ENCODE peak calls at places on chromosome 3, in seven cellular contexts. Y is esophagus squamous epithelium, L is right lobe of liver, M is IMR-90, Q is tibial nerve, V is adrenal gland, K is transverse colon. Z is an unnamed sample.

GRCh38 chr3:62211675-62212429 is 161.5 kb downstream of the FEZF2 start:
- DNase-seq in V (no peak), Q (no peak), M (no peak), K (no peak), Y (no peak), L (no peak), Z (no peak)

GRCh38 chr3:123741058-123741511 is 143.0 kb downstream of the MYLK start:
- DNase-seq in V (no peak), K (no peak), M (peak), L (no peak), Q (no peak), Y (no peak), Z (no peak)

GRCh38 chr3:102129774-102130608 is 280.7 kb downstream of the NFKBIZ start:
- DNase-seq in V (no peak), Q (peak), K (no peak), Y (no peak), M (peak), L (no peak), Z (no peak)

GRCh38 chr3:18190646-18191045 is 234.5 kb downstream of the SATB1 start:
- DNase-seq in K (no peak), Y (no peak), Q (no peak), L (no peak), M (no peak), V (no peak), Z (no peak)

GRCh38 chr3:78857494-78858111 is 910.2 kb downstream of the ROBO1 start:
- DNase-seq in K (no peak), Q (no peak), Y (no peak), V (peak), L (no peak), M (no peak), Z (no peak)

GRCh38 chr3:140834266-140835037 is 107.2 kb upstream of the SLC25A36 start:
- DNase-seq in Q (no peak), K (no peak), V (no peak), M (no peak), Y (no peak), L (no peak), Z (no peak)

GRCh38 chr3:40780801-40781406 is 256.1 kb downstream of the ZNF621 start:
- DNase-seq in M (no peak), V (peak), Q (peak), K (no peak), L (no peak), Y (no peak), Z (no peak)

GRCh38 chr3:108554913-108555571 is 34.2 kb downstream of the CIP2A start:
- DNase-seq in M (no peak), L (no peak), Y (no peak), Q (no peak), K (no peak), V (no peak), Z (no peak)

GRCh38 chr3:179558742-179559364 is 3.9 kb upstream of the ACTL6A start:
- DNase-seq in M (peak), L (peak), Y (no peak), K (peak), Q (peak), V (peak), Z (peak)

GRCh38 chr3:100902572-100902971 is 90.6 kb downstream of the ABI3BP start:
- DNase-seq in M (peak), Y (no peak), V (no peak), K (no peak), L (no peak), Q (no peak), Z (no peak)

GRCh38 chr3:187989458-187990153 is 164.4 kb upstream of the LPP start:
- DNase-seq in V (no peak), L (no peak), Q (no peak), Y (no peak), M (no peak), K (no peak), Z (no peak)

DNA sequence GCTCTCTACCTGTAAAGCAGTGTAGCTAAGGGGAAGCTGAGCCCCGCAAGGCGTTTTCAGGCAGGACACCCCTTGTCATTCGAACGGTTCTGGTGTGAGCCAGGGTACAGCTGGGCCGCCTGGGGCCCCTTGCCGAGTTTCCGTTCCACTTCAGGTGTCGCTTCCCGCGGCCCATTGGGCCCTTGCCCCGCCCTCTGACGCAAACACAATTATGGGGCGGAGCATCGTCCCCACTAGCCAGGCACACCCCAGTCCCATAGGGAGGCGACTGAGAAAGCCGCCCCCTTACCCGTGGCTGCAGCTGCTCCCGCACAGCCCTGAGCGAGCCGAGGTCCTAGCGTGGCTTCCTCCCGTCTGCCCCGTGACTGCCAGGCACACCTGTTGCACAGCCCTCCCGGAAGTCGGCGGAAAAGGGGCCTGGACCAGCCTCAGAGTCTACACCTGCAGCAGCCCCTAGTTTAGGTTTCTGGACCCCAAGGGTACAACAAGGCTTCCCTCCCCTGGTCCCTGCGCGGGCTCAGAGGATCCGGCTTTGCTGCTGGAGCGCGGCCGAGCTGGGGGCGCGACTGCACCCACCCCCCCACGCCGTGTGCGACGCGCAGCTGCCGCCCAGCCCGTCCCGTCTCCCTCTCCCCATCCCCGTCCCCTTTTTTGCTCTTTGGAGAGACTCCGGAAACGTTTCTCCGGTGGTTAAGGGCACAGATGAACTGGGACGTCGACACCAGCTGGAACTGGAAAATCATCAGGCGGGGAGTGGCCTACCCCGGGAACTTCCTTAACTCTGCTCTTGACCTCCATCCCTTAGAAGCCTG is at the start of gene PLSCR2:
- DNase-seq in V (peak), Q (peak), M (no peak), K (peak), Y (peak), L (peak), Z (peak)
- TF ChIP-seq POLR2A in V (no peak), Q (peak), M (no peak), K (peak), Y (no peak), L (peak), Z (peak)

GRCh38 chr3:36992806-36993325 is at the start of gene EPM2AIP1:
- DNase-seq in K (no peak), Y (no peak), Q (no peak), M (no peak), L (peak), V (peak), Z (no peak)
- TF ChIP-seq POLR2A in K (peak), Y (no peak), Q (peak), M (peak), L (peak), V (peak), Z (peak)

GRCh38 chr3:169146112-169146665 is 517.3 kb downstream of the MECOM start:
- DNase-seq in Q (no peak), Y (no peak), V (peak), L (peak), M (peak), K (peak), Z (peak)
- TF ChIP-seq POLR2A in Q (no peak), Y (no peak), V (no peak), L (no peak), M (peak), K (peak), Z (no peak)

DNA sequence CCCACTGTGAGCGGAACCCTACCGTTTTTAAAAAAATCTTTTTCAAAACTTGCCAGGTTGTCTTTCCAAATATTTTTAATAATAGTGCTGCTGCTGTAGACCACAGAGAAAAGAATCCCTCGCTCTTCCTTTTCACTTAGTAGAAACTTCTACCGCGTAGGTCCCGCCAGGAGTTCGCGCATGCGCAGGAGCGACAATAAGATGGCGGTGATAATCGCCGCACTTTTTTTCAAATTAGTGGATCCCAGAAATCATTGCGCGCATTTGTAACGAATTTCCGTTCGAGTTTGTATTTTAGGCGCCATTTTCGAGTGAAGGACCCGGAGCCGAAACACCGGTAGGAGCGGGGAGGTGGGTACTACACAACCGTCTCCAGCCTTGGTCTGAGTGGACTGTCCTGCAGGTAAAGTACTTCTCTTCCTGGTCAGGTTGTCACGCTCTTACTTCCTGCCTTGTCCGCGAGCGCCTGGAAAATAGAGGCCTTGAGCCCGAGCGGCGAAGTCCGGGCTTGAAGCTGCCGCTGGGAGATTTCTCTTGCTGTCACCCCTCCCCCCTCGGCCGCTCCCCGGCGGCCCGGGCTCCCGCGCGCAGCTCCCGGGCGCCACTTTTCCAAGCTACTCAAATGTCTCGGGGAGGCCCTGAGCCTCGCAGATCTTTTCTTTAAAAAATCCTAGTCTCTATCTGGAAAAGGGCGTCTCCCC is at the start of gene SMC4:
- DNase-seq in Y (peak), Q (peak), M (peak), L (peak), K (peak), V (peak), Z (peak)
- TF ChIP-seq POLR2A in Y (no peak), Q (peak), M (peak), L (peak), K (peak), V (peak), Z (peak)

GRCh38 chr3:153161138-153161713 is 800 bp upstream of the RAP2B start:
- DNase-seq in Q (peak), M (peak), V (peak), K (peak), Y (peak), L (peak), Z (peak)
- TF ChIP-seq POLR2A in Q (peak), M (no peak), V (peak), K (peak), Y (no peak), L (peak), Z (peak)

DNA sequence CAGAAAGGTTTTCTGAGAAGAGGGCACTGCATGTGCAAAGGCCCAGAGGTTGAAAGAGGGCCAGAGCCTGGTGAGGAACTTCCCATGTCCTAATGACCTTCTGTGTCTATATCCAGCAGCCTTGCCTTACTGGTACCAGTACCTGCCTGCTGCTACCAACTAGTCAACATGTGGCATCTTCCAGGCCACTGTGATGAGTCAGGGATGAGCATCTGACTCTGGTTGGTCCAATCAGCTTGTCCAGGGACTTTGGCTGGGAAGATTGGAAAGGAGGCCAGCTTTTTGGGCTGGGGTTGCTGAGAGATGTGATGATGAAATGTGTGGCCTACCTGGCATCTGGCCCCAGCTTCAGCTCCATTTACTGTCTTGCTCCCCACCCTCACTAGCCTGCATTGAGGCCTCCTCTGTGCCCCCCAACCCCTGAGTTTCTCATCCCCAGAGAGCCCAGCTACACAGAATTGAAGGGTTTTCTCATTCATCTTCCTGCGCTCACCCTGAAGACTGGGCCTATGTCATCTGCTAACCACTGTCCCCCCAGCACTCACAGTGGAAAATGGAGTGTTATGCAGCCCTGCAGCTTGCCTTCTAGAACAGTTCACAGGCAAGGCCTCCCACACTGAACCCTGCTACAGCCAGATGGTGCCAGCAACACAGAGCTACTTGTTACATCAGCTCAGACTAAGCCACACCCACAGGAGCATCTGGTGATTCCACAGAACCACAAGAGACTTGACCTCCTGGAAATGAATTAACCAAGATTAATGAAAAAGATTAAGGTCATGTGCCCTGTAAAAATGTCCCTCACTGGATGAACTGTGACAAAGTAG is 1.3 kb upstream of the TWF2 start:
- DNase-seq in Y (no peak), Q (peak), V (peak), L (peak), K (peak), M (peak), Z (peak)
- TF ChIP-seq POLR2A in Y (no peak), Q (no peak), V (no peak), L (no peak), K (no peak), M (no peak), Z (peak)

GRCh38 chr3:129602730-129603560 is 3.5 kb downstream of the PLXND1 start:
- DNase-seq in M (peak), K (peak), V (peak), L (peak), Q (peak), Y (no peak), Z (no peak)
- TF ChIP-seq POLR2A in M (no peak), K (peak), V (peak), L (no peak), Q (peak), Y (no peak), Z (no peak)

DNA sequence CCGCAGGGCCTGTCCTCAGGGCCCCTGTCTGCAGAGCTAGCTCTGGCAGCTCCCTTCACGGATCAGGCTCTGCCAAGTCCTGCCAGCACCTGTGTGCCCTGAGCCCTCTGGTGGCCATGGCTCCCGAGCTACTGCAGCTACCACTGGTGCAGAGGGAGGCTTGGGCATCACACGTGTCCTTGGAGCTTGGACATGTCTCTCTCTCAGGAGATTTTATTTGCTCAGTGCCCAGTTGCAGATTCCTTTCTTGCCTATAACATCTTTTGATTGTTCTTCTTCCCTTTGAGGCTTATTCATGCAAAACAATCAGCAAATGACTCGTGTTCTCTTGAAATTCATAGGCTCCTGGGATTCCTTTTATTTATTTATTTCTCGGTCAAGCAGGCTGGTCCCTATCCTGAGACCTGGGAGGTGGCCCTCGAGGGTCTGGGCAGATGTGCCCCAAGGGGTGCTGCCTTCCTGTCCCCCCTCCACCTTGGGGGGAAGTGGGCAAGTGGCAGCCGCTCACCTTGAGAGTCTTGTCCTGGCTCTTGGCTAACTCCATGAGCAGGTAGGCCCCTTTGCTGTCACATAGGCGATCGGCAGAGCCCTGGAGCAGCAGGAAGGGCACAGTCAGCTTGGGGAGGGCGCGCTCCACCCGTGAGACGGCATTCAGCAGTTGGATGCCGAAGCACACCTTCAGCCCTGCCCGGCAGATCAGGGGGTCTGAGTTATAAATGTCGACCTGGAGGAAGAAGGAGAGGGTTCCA is 21.9 kb downstream of the ABTB1 start:
- DNase-seq in M (peak), L (peak), K (peak), Y (no peak), V (peak), Q (no peak), Z (peak)
- TF ChIP-seq POLR2A in M (no peak), L (no peak), K (no peak), Y (no peak), V (no peak), Q (no peak), Z (no peak)